ENCODE peak calls at places on chromosomes 12 and 14, in five cellular contexts. N, B, M, Q and F are unnamed samples.

GRCh38 chr12:98579347-98579746 is 14.1 kb upstream of the SLC25A3 start:
- DNase-seq in N (no peak), B (no peak), M (no peak), Q (no peak), F (no peak)

GRCh38 chr12:26125451-26126339 is 858 bp upstream of the BHLHE41 start:
- DNase-seq in N (peak), B (peak), M (no peak), Q (peak), F (peak)

GRCh38 chr12:93979189-93979588 is 169.2 kb upstream of the PLXNC1 start:
- DNase-seq in N (peak), B (peak), M (peak), Q (no peak), F (peak)

GRCh38 chr14:51211149-51211548 is 28.9 kb upstream of the TMX1 start:
- DNase-seq in N (peak), B (peak), M (no peak), Q (no peak), F (no peak)

GRCh38 chr12:104490221-104490620 is 33.5 kb downstream of the CHST11 start:
- DNase-seq in N (no peak), B (no peak), M (no peak), Q (no peak), F (no peak)

GRCh38 chr12:104465379-104465778 is 8.6 kb downstream of the CHST11 start:
- DNase-seq in N (no peak), B (no peak), M (no peak), Q (no peak), F (no peak)

GRCh38 chr12:6607751-6608591 is 792 bp upstream of the CHD4 start:
- DNase-seq in N (peak), B (peak), M (peak), Q (peak), F (peak)

GRCh38 chr14:102500190-102500661 is 9.3 kb downstream of the ANKRD9 start:
- DNase-seq in N (peak), B (peak), M (no peak), Q (no peak), F (peak)

GRCh38 chr12:71475280-71475679 is 35.7 kb downstream of the LGR5 start:
- DNase-seq in N (no peak), B (no peak), M (no peak), Q (no peak), F (no peak)

GRCh38 chr12:3885179-3886094 is 12.2 kb upstream of the PARP11 start:
- DNase-seq in N (peak), B (peak), M (peak), Q (peak), F (peak)

GRCh38 chr14:100278702-100279101 is 27.5 kb downstream of the SLC25A29 start:
- DNase-seq in N (peak), B (peak), M (peak), Q (no peak), F (no peak)

GRCh38 chr14:63421226-63421625 is 102.5 kb upstream of the GPHB5 start:
- DNase-seq in N (no peak), B (no peak), M (no peak), Q (no peak), F (no peak)

GRCh38 chr12:47210776-47211175 is 131.0 kb upstream of the AMIGO2 start:
- DNase-seq in N (no peak), B (no peak), M (no peak), Q (no peak), F (no peak)

GRCh38 chr12:53995311-53996187 is 4.4 kb upstream of the HOXC9 start:
- DNase-seq in N (no peak), B (no peak), M (no peak), Q (no peak), F (peak)

GRCh38 chr14:100734031-100734990 is 7.6 kb downstream of the DLK1 start:
- DNase-seq in N (no peak), B (no peak), M (no peak), Q (no peak), F (no peak)

GRCh38 chr12:111122458-111122878 is 202.1 kb upstream of the MYL2 start:
- DNase-seq in N (no peak), B (no peak), M (no peak), Q (no peak), F (no peak)

GRCh38 chr12:110932048-110932447 is 11.7 kb upstream of the MYL2 start:
- DNase-seq in N (no peak), B (no peak), M (no peak), Q (peak), F (no peak)

GRCh38 chr14:43503508-43503907 is 1003.6 kb downstream of the FSCB start:
- DNase-seq in N (no peak), B (no peak), M (no peak), Q (no peak), F (peak)

GRCh38 chr12:72226510-72226909 is 45.7 kb upstream of the TRHDE start:
- DNase-seq in N (no peak), B (no peak), M (no peak), Q (no peak), F (no peak)

GRCh38 chr12:52906049-52906645 is 1.3 kb upstream of the KRT8 start:
- DNase-seq in N (no peak), B (no peak), M (no peak), Q (no peak), F (no peak)

GRCh38 chr14:33755358-33755757 is 195.5 kb downstream of the EGLN3 start:
- DNase-seq in N (peak), B (no peak), M (no peak), Q (no peak), F (no peak)

GRCh38 chr12:62006076-62006732 is 254.0 kb upstream of the USP15 start:
- DNase-seq in N (peak), B (peak), M (peak), Q (peak), F (peak)

GRCh38 chr12:50933459-50934124 is 18.8 kb upstream of the HIGD1C start:
- DNase-seq in N (no peak), B (no peak), M (no peak), Q (no peak), F (peak)

GRCh38 chr12:97464241-97465011 is 1.8 kb downstream of the RMST start:
- DNase-seq in N (peak), B (no peak), M (no peak), Q (peak), F (no peak)

GRCh38 chr14:23539209-23539866 is 12.2 kb downstream of the ZFHX2 start:
- DNase-seq in N (no peak), B (peak), M (peak), Q (peak), F (peak)

GRCh38 chr14:59454131-59454530 is 11.0 kb downstream of the GPR135 start:
- DNase-seq in N (peak), B (peak), M (no peak), Q (no peak), F (no peak)

GRCh38 chr14:24426912-24427536 is 2.4 kb downstream of the CBLN3 start:
- DNase-seq in N (no peak), B (no peak), M (peak), Q (no peak), F (peak)

GRCh38 chr12:2094597-2094996 is 41.8 kb downstream of the CACNA1C start:
- DNase-seq in N (no peak), B (peak), M (peak), Q (no peak), F (no peak)

GRCh38 chr12:13147688-13148531 is 44.4 kb upstream of the GSG1 start:
- DNase-seq in N (no peak), B (no peak), M (no peak), Q (no peak), F (peak)

GRCh38 chr14:101132051-101132541 is 228.6 kb upstream of the RTL1 start:
- DNase-seq in N (no peak), B (no peak), M (no peak), Q (no peak), F (no peak)

GRCh38 chr12:89213139-89213538 is 139.2 kb downstream of the DUSP6 start:
- DNase-seq in N (no peak), B (no peak), M (no peak), Q (no peak), F (no peak)

GRCh38 chr12:106386836-106387555 is 29.4 kb downstream of the POLR3B start:
- DNase-seq in N (peak), B (peak), M (no peak), Q (no peak), F (no peak)

GRCh38 chr12:3441435-3441834 is 49.6 kb upstream of the PRMT8 start:
- DNase-seq in N (no peak), B (no peak), M (no peak), Q (no peak), F (no peak)

GRCh38 chr14:96997996-96998395 is 200.8 kb downstream of the VRK1 start:
- DNase-seq in N (no peak), B (no peak), M (no peak), Q (no peak), F (no peak)

GRCh38 chr12:109655578-109655977 is 58.0 kb upstream of the FAM222A start:
- DNase-seq in N (no peak), B (no peak), M (no peak), Q (no peak), F (no peak)

GRCh38 chr12:109652233-109652772 is 61.3 kb upstream of the FAM222A start:
- DNase-seq in N (no peak), B (no peak), M (no peak), Q (no peak), F (no peak)

GRCh38 chr12:109653896-109654295 is 59.7 kb upstream of the FAM222A start:
- DNase-seq in N (no peak), B (no peak), M (no peak), Q (no peak), F (no peak)

GRCh38 chr12:109656681-109657262 is 56.9 kb upstream of the FAM222A start:
- DNase-seq in N (no peak), B (no peak), M (no peak), Q (no peak), F (no peak)

GRCh38 chr12:109654357-109654756 is 59.3 kb upstream of the FAM222A start:
- DNase-seq in N (no peak), B (no peak), M (no peak), Q (no peak), F (no peak)
- H3K4me2 ChIP-seq in N (no peak), B (no peak), M (no peak), Q (no peak), F (no peak)

DNA sequence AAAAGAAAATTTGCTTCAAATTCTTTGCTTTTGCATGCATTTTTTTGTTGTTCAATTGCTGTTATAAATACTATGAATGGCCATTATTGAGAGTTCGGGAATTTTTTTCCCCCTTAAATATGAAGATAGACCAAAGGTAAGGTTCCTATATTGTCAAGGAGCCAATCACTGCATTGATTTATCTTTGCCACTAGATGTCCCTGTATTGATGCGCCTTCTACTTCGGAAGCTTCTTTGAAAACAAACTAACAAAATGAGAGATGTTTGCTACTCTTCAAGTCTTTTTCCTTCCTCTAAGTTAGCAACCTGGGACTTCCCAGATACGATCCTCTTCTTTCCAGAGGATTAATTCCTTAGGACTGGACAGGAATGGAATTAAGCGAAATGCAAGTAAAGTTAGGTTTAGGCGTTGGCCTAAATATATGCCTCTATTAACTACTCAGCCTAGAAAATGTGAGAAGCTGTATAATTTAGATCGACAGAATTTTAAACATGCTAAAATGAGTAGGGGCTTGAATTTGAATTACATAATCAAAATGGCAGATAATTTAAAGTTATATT is 318.1 kb downstream of the AEBP2 start:
- DNase-seq in N (peak), B (peak), M (peak), Q (peak), F (peak)
- TF ChIP-seq CTCF in N (peak), B (peak), M (peak), Q (peak), F (peak)

GRCh38 chr14:49478784-49479183 is 107.4 kb downstream of the RPS29 start:
- DNase-seq in N (no peak), B (no peak), M (no peak), Q (no peak), F (no peak)
- H2AFZ ChIP-seq in N (no peak), B (no peak), M (no peak), Q (peak), F (no peak)

GRCh38 chr12:100715976-100716657 is 78.5 kb upstream of the ANO4 start:
- DNase-seq in N (no peak), B (no peak), M (no peak), Q (peak), F (no peak)

GRCh38 chr12:100716949-100717732 is 77.4 kb upstream of the ANO4 start:
- DNase-seq in N (peak), B (no peak), M (no peak), Q (peak), F (peak)

GRCh38 chr12:100718212-100718611 is 76.4 kb upstream of the ANO4 start:
- DNase-seq in N (peak), B (no peak), M (no peak), Q (no peak), F (no peak)

GRCh38 chr12:100716658-100716948 is 78.0 kb upstream of the ANO4 start:
- DNase-seq in N (peak), B (no peak), M (no peak), Q (peak), F (peak)

GRCh38 chr12:100717733-100718067 is 76.9 kb upstream of the ANO4 start:
- DNase-seq in N (no peak), B (no peak), M (no peak), Q (peak), F (no peak)
- H3K4me2 ChIP-seq in N (peak), B (peak), M (no peak), Q (peak), F (peak)

GRCh38 chr12:32034045-32034444 is 72.6 kb upstream of the BICD1 start:
- DNase-seq in N (no peak), B (no peak), M (no peak), Q (no peak), F (peak)

GRCh38 chr12:32031109-32031508 is 71.9 kb downstream of the RESF1 start:
- DNase-seq in N (peak), B (no peak), M (peak), Q (no peak), F (peak)

GRCh38 chr12:32033411-32033810 is 73.2 kb upstream of the BICD1 start:
- DNase-seq in N (no peak), B (no peak), M (no peak), Q (no peak), F (peak)

GRCh38 chr12:32030676-32031075 is 71.5 kb downstream of the RESF1 start:
- DNase-seq in N (no peak), B (no peak), M (no peak), Q (no peak), F (no peak)

DNA sequence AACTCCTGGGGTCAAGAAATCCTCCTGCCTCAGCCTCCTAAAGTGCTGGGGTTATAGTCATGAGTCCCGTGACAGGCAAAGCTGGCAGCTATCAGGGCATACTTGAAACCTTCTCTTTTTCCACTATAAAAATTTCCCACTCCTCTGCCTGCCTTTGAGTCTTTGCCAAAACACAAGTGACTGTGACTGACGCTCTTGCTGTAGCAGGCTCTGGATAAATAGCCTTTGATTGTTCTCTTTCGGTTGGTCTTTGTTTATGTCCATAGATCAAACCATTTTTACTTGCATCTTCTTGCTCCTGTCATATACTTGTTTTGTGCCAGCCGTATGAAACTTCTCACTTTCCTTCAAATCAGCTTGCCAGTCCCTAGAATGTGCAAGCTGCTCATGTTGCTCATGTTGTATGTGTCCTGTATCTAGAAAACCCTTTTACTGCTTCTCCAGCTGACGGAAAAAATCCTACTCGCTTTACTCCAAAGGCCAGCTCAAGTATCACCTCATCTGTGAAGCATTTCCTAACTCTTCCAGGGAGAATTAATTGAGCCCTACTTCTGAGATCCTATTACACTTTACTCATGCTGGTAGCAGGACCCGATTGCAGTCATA is 73.1 kb downstream of the RESF1 start:
- DNase-seq in N (peak), B (peak), M (no peak), Q (no peak), F (peak)
- TF ChIP-seq CTCF in N (no peak), B (no peak), M (no peak), Q (no peak), F (no peak)